ENCODE peak calls at places on chromosomes 1 and 21, in nine cellular contexts. H is activated effector memory CD4-positive, alpha-beta T cell treated with anti-CD3 and anti-CD28 coated beads, Interleukin-2, amount 50 U/mL, for 16 hours; A is naive B cell; R is stimulated activated CD8-positive, alpha-beta memory T cell treated with anti-CD3 and anti-CD28 coated beads, Interleukin-15, amount 100 ng/mL, for 4 hours; S is caudate nucleus; N is HAP-1; O is lung microvascular endothelial cell; M is GM23338; I is AG10803. L is an unnamed sample.

GRCh38 chr1:67532452-67533216 is 102.4 kb upstream of the SERBP1 start:
- DNase-seq in H (no peak), A (peak), R (no peak), S (no peak), N (peak), O (peak), M (peak), I (peak), L (peak)

GRCh38 chr1:201329801-201330200 is 46.5 kb downstream of the PKP1 start:
- DNase-seq in H (no peak), A (no peak), R (no peak), S (no peak), N (no peak), O (no peak), M (no peak), I (no peak), L (no peak)

GRCh38 chr1:214044438-214045214 is 56.9 kb downstream of the PROX1 start:
- DNase-seq in H (no peak), A (no peak), R (no peak), S (no peak), N (no peak), O (no peak), M (peak), I (no peak), L (no peak)

GRCh38 chr1:9990944-9991343 is 6.1 kb upstream of the RBP7 start:
- DNase-seq in H (no peak), A (no peak), R (no peak), S (no peak), N (no peak), O (peak), M (no peak), I (no peak), L (no peak)

GRCh38 chr1:193211539-193211938 is 25.1 kb upstream of the B3GALT2 start:
- DNase-seq in H (no peak), A (no peak), R (no peak), S (no peak), N (no peak), O (peak), M (no peak), I (peak), L (peak)

GRCh38 chr1:173861731-173862145 is 6.1 kb downstream of the GAS5 start:
- DNase-seq in H (no peak), A (no peak), R (no peak), S (no peak), N (no peak), O (no peak), M (peak), I (no peak), L (peak)

GRCh38 chr21:38459490-38459889 is 38.8 kb downstream of the ERG start:
- DNase-seq in H (no peak), A (no peak), R (no peak), S (no peak), N (no peak), O (no peak), M (no peak), I (no peak), L (no peak)

GRCh38 chr1:214532070-214532469 is 19.3 kb downstream of the PTPN14 start:
- DNase-seq in H (no peak), A (no peak), R (no peak), S (no peak), N (no peak), O (no peak), M (no peak), I (no peak), L (no peak)

GRCh38 chr1:76278711-76279386 is 204.3 kb downstream of the ST6GALNAC3 start:
- DNase-seq in H (no peak), A (no peak), R (no peak), S (no peak), N (no peak), O (no peak), M (no peak), I (no peak), L (no peak)

GRCh38 chr1:206705187-206705586 is 20.5 kb downstream of the MAPKAPK2 start:
- DNase-seq in H (no peak), A (no peak), R (no peak), S (no peak), N (peak), O (no peak), M (peak), I (peak), L (no peak)

GRCh38 chr21:34511787-34512451 is at the start of gene KCNE1:
- DNase-seq in H (no peak), A (no peak), R (no peak), S (no peak), N (no peak), O (peak), M (no peak), I (peak), L (no peak)

GRCh38 chr1:100896481-100896982 is 642 bp downstream of the SLC30A7 start:
- DNase-seq in H (peak), A (peak), R (peak), S (no peak), N (peak), O (peak), M (peak), I (peak), L (peak)

L was measured in PC-9.